ENCODE peak calls at places on chromosome 12, in four cellular contexts. W is left lung, P is suprapubic skin, U is IMR-90. B is an unnamed sample.

GRCh38 chr12:72083096-72083825 is 144.6 kb downstream of the TPH2 start:
- DNase-seq in W (no peak), P (no peak), U (no peak), B (no peak)

GRCh38 chr12:116434155-116435065 is 124.8 kb upstream of the MAP1LC3B2 start:
- DNase-seq in W (peak; percentile 90), P (peak; percentile 93), U (peak; percentile 92), B (peak; percentile 87)

GRCh38 chr12:48988030-48988649 is 10.0 kb downstream of the WNT1 start:
- DNase-seq in W (peak; percentile 67), P (no peak), U (peak; percentile 37), B (peak; percentile 78)

GRCh38 chr12:77830502-77830901 is at the start of gene NAV3:
- DNase-seq in W (no peak), P (no peak), U (no peak), B (no peak)

GRCh38 chr12:53586745-53587144 is 39.4 kb downstream of the ATF7 start:
- DNase-seq in W (no peak), P (no peak), U (peak; percentile 63), B (no peak)

GRCh38 chr12:96890331-96890730 is 16.7 kb upstream of the NEDD1 start:
- DNase-seq in W (no peak), P (no peak), U (no peak), B (no peak)

GRCh38 chr12:131458048-131458374 is 252.9 kb upstream of the SFSWAP start:
- DNase-seq in W (no peak), P (no peak), U (no peak), B (no peak)

GRCh38 chr12:114409796-114410520 is 4.0 kb upstream of the TBX5 start:
- DNase-seq in W (no peak), P (no peak), U (peak; percentile 46), B (no peak)

GRCh38 chr12:103547929-103548328 is 39.1 kb upstream of the STAB2 start:
- DNase-seq in W (no peak), P (no peak), U (no peak), B (no peak)

GRCh38 chr12:131642771-131643170 is 68.1 kb upstream of the SFSWAP start:
- DNase-seq in W (no peak), P (no peak), U (no peak), B (no peak)

GRCh38 chr12:6700646-6701051 is at the start of gene PIANP:
- DNase-seq in W (no peak), P (no peak), U (peak; percentile 21), B (no peak)

GRCh38 chr12:63301311-63301710 is 150.3 kb upstream of the AVPR1A start:
- DNase-seq in W (no peak), P (no peak), U (no peak), B (no peak)

GRCh38 chr12:86727151-86727550 is 471.0 kb upstream of the MGAT4C start:
- DNase-seq in W (no peak), P (no peak), U (peak; percentile 68), B (no peak)

GRCh38 chr12:4027412-4027811 is 154.2 kb upstream of the PARP11 start:
- DNase-seq in W (no peak), P (no peak), U (peak; percentile 7), B (peak; percentile 53)

GRCh38 chr12:116675339-116676107 is 62.3 kb downstream of the SPRING1 start:
- DNase-seq in W (no peak), P (peak; percentile 51), U (no peak), B (no peak)

GRCh38 chr12:65168606-65169310 is 625 bp upstream of the LEMD3 start:
- DNase-seq in W (no peak), P (no peak), U (no peak), B (no peak)

GRCh38 chr12:103751600-103751999 is 89.4 kb downstream of the NT5DC3 start:
- DNase-seq in W (no peak), P (no peak), U (peak; percentile 7), B (no peak)

GRCh38 chr12:71460318-71460717 is 20.7 kb downstream of the LGR5 start:
- DNase-seq in W (no peak), P (no peak), U (no peak), B (no peak)

GRCh38 chr12:47902131-47902639 is 2.6 kb downstream of the VDR start:
- DNase-seq in W (no peak), P (no peak), U (no peak), B (no peak)

GRCh38 chr12:19530631-19531020 is 91.3 kb downstream of the AEBP2 start:
- DNase-seq in W (no peak), P (no peak), U (peak; percentile 17), B (no peak)

GRCh38 chr12:43579240-43579639 is 27.2 kb upstream of the ADAMTS20 start:
- DNase-seq in W (no peak), P (no peak), U (no peak), B (no peak)

GRCh38 chr12:76106631-76107030 is 22.1 kb upstream of the NAP1L1 start:
- DNase-seq in W (no peak), P (no peak), U (no peak), B (no peak)

GRCh38 chr12:42482086-42482819 is 107.3 kb downstream of the PRICKLE1 start:
- DNase-seq in W (peak; percentile 73), P (peak; percentile 65), U (peak; percentile 56), B (peak; percentile 81)

GRCh38 chr12:109832534-109833306 is 478 bp downstream of the TRPV4 start:
- DNase-seq in W (no peak), P (no peak), U (no peak), B (no peak)

GRCh38 chr12:87444039-87444438 is 585.2 kb downstream of the C12orf50 start:
- DNase-seq in W (no peak), P (no peak), U (peak; percentile 1), B (no peak)

GRCh38 chr12:6567112-6567680 is 895 bp downstream of the NOP2 start:
- DNase-seq in W (no peak), P (no peak), U (no peak), B (no peak)

GRCh38 chr12:48189331-48190125 is 6.1 kb downstream of the CCDC184 start:
- DNase-seq in W (no peak), P (no peak), U (peak; percentile 67), B (no peak)

GRCh38 chr12:93244514-93245077 is 133.1 kb upstream of the NUDT4 start:
- DNase-seq in W (no peak), P (no peak), U (no peak), B (no peak)

GRCh38 chr12:93243689-93244513 is 133.8 kb upstream of the NUDT4 start:
- DNase-seq in W (peak; percentile 39), P (no peak), U (peak; percentile 78), B (no peak)

GRCh38 chr12:93245543-93245942 is 132.2 kb upstream of the NUDT4 start:
- DNase-seq in W (no peak), P (no peak), U (no peak), B (no peak)

GRCh38 chr12:93243382-93243688 is 134.4 kb upstream of the NUDT4 start:
- DNase-seq in W (no peak), P (no peak), U (no peak), B (no peak)

DNA sequence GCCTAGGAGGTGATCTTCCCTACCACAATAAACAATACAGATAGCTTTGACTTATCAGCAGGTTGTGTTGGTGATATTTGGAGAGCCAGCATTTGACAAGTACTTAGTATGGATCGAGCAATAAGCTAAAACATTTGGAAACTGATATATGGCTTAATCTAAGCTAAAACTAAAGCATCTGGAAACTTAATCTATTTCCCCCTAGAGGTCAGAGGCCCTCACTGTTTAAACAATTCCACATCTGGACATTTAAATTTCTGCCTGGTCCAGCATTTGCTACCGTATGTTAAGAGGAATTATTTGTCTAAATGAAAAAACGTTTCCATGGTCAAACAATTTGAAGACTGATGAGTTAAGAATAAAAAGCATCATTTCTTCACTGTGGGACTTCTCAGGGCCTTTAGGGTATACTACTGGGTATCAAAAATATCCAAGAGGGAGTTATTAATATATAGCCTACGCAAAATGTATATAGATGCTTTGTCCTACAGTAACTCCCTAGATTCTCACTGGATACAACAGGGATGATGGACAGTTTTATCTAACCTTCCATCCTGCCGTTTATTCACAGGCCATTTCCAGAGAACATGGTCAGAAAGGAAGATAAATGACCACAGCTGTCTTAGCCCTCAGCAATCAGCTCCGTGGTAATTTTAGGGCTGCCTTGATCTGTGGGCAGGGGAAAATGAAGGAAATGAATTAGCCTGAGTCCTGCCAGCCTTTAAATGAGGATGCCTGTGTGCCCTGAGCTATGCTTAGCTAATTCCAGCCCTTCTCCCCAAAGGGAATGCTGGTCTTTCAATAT is 135.4 kb upstream of the NUDT4 start:
- DNase-seq in W (no peak), P (no peak), U (no peak), B (no peak)
- H3K4me1 ChIP-seq in W (peaks cover 35% of the 10 kb centered on the region), P (peaks cover 16% of the 10 kb centered on the region), U (peaks cover 7% of the 10 kb centered on the region), B (peaks cover 27% of the 10 kb centered on the region)

DNA sequence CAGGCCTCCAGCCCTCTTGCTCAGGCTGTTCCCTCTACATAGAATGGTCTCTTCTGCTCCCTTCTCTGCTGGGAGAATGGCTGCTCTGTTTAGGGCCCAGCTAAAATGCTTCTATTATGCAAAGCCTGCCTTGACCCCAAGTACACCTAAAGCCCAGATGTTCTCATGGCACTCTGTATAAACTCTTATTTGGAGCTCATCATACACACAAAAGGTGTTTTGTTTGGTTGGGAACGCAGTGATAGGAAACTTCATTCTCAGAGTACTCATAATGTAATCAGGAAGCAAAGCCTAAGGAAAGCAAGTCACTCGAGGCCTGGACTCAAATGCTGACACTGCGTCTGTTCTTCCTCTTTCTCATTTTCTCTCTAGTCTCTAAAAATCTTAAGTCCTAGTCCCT is 38.2 kb upstream of the SYCP3 start:
- DNase-seq in W (no peak), P (no peak), U (no peak), B (no peak)
- TF ChIP-seq CTCF in W (no peak), P (no peak), U (no peak), B (no peak)

GRCh38 chr12:122085571-122085970 is 7.0 kb downstream of the MLXIP start:
- DNase-seq in W (no peak), P (peak; percentile 20), U (no peak), B (no peak)

GRCh38 chr12:122086088-122086487 is 7.5 kb downstream of the MLXIP start:
- DNase-seq in W (no peak), P (no peak), U (no peak), B (no peak)

GRCh38 chr12:122086641-122087285 is 8.2 kb downstream of the MLXIP start:
- DNase-seq in W (no peak), P (peak; percentile 43), U (no peak), B (no peak)

GRCh38 chr12:122082621-122083356 is 4.2 kb downstream of the MLXIP start:
- DNase-seq in W (peak; percentile 19), P (peak; percentile 24), U (no peak), B (no peak)

DNA sequence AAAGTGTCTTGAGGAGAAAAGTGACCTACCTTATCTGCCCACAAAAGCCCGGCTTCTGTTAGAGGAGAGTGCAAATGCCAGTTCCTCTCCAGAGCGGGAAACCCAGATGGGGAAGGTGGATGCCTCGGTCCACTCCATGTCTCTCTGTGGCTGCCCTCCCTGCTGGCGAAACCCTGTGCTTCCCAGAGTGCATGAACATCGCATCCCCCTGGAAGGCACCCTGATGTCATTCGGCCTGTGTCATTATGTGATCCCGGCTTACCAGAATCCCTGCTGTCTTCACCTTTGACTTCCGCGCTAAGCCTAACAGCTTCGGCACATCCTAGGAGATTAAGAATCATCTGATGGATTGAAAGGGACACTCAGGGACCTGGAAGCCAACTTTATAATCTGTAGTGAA is 6.5 kb downstream of the MLXIP start:
- DNase-seq in W (no peak), P (peak; percentile 54), U (no peak), B (no peak)
- H3K4me1 ChIP-seq in W (peaks cover 82% of the 10 kb centered on the region), P (peaks cover 71% of the 10 kb centered on the region), U (peaks cover 12% of the 10 kb centered on the region), B (peaks cover 78% of the 10 kb centered on the region)

GRCh38 chr12:80622271-80622670 is 85.2 kb upstream of the MYF6 start:
- DNase-seq in W (no peak), P (no peak), U (no peak), B (no peak)
- TF ChIP-seq CTCF in W (no peak), P (no peak), U (peak; percentile 36), B (no peak)

B was measured in lower lobe of right lung.